ENCODE peak calls at places on chromosomes 1 and 21, in four cellular contexts. Y is GM12878, K is K562, D is HepG2. J is an unnamed sample.

GRCh38 chr1:110888049-110888448 is 15.1 kb downstream of the CD53 start:
- DNase-seq in D (no peak), K (no peak), Y (no peak), J (no peak)

GRCh38 chr21:45074818-45075605 is 632 bp downstream of the ADARB1 start:
- DNase-seq in K (peak), Y (no peak), D (no peak), J (no peak)

GRCh38 chr1:175116903-175117302 is 49.3 kb downstream of the TNN start:
- DNase-seq in D (no peak), K (no peak), Y (no peak), J (no peak)

GRCh38 chr1:195202271-195202670 is 1406.0 kb downstream of the KCNT2 start:
- DNase-seq in D (no peak), K (no peak), Y (no peak), J (no peak)

GRCh38 chr21:35475006-35475405 is 425.9 kb upstream of the RUNX1 start:
- DNase-seq in Y (no peak), K (no peak), D (no peak), J (no peak)

GRCh38 chr1:234926574-234927311 is 201.9 kb downstream of the TOMM20 start:
- DNase-seq in Y (peak), K (no peak), D (no peak), J (no peak)

GRCh38 chr1:212211371-212211770 is 73.8 kb upstream of the PPP2R5A start:
- DNase-seq in D (no peak), K (no peak), Y (no peak), J (no peak)

GRCh38 chr1:183214021-183214970 is 28.2 kb downstream of the LAMC2 start:
- DNase-seq in Y (no peak), D (no peak), K (no peak), J (no peak)

GRCh38 chr1:187197685-187198084 is 368.9 kb downstream of the PLA2G4A start:
- DNase-seq in Y (no peak), K (no peak), D (no peak), J (no peak)

GRCh38 chr1:207619833-207620572 is 24.9 kb upstream of the CR1L start:
- DNase-seq in D (peak), K (peak), Y (no peak), J (no peak)

GRCh38 chr1:1449099-1449739 is at the start of gene ATAD3C:
- DNase-seq in K (no peak), D (no peak), Y (no peak), J (no peak)

GRCh38 chr1:171251042-171251740 is 2.9 kb downstream of the FMO1 start:
- DNase-seq in Y (no peak), D (no peak), K (peak), J (peak)

GRCh38 chr1:83960669-83961277 is 38.2 kb downstream of the TTLL7 start:
- DNase-seq in D (no peak), Y (no peak), K (no peak), J (no peak)

GRCh38 chr1:89780721-89781120 is 40.1 kb upstream of the LRRC8D start:
- DNase-seq in D (peak), K (peak), Y (no peak), J (no peak)

GRCh38 chr1:112719706-112720105 is 4.6 kb upstream of the PPM1J start:
- DNase-seq in K (no peak), D (no peak), Y (no peak), J (no peak)

GRCh38 chr21:42187976-42188653 is 30.8 kb upstream of the ABCG1 start:
- DNase-seq in Y (peak), K (no peak), D (no peak), J (no peak)

GRCh38 chr1:43835141-43836021 is 98.2 kb upstream of the ARTN start:
- DNase-seq in Y (no peak), K (peak), D (no peak), J (no peak)

GRCh38 chr21:38824124-38824822 is 18.5 kb downstream of the ETS2 start:
- DNase-seq in D (peak), Y (no peak), K (no peak), J (no peak)

GRCh38 chr1:109218516-109218915 is 4.8 kb downstream of the SARS1 start:
- DNase-seq in Y (no peak), K (peak), D (no peak), J (no peak)

GRCh38 chr1:50502147-50502546 is 78.9 kb upstream of the DMRTA2 start:
- DNase-seq in Y (no peak), K (no peak), D (no peak), J (no peak)

GRCh38 chr1:209705033-209705589 is 465 bp downstream of the HSD11B1 start:
- DNase-seq in D (no peak), K (no peak), Y (no peak), J (no peak)

GRCh38 chr1:209702832-209703231 is 1.8 kb upstream of the HSD11B1 start:
- DNase-seq in D (no peak), Y (no peak), K (no peak), J (no peak)

GRCh38 chr1:209706622-209707021 is 2.0 kb downstream of the HSD11B1 start:
- DNase-seq in D (no peak), K (no peak), Y (no peak), J (no peak)

GRCh38 chr1:209703834-209704504 is 677 bp upstream of the HSD11B1 start:
- DNase-seq in D (no peak), Y (no peak), K (no peak), J (no peak)

GRCh38 chr1:209704584-209704983 is at the start of gene HSD11B1:
- DNase-seq in K (no peak), Y (no peak), D (no peak), J (no peak)
- TF ChIP-seq BRCA1 in K (no peak), Y (no peak), D (no peak), J (no peak)

DNA sequence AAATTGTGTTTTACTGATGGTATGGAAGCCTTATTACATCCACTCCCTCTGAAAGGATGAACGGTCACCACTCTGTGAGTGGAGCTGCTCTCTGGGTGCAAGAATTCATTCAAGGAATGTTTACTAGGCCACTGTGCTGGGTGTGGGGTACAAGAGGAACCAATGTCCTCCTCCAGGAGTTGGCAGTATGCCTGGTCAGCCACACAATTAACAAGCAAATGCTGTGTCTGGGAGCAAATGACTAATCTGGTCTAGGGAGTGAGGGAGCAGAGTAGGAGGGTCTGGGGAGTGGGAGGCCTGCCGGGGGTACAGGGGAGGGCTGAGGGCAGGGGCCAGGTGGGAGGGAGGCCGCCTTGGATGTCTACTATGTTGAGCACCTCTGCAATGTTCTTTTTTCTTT is 27.2 kb upstream of the TDRD10 start:
- DNase-seq in D (peak), Y (no peak), K (no peak), J (no peak)
- TF ChIP-seq BRCA1 in D (no peak), Y (no peak), K (no peak), J (no peak)

GRCh38 chr1:2528016-2528415 is 1.6 kb upstream of the PANK4 start:
- DNase-seq in Y (no peak), D (no peak), K (peak), J (no peak)
- TF ChIP-seq BRCA1 in Y (no peak), D (no peak), K (no peak), J (no peak)

DNA sequence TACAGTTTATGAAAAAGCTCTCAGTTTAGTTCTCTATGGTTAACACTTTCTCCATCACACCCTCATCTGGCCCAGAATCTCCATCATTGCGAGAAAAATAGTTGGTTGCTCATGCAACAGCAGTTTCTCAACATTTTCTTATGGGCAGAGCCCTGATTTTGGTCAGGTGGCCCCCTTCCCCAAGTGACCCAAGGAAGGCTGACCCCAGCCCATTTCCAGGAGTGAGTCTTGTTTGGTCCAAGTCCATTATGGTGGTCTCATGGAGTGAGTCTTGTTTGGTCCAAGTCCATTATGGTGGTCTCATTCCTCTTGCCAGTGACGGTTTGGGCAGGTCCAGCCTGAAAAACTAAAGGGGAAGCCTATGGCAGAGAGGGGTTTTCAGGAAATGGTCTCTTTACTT is 1.5 kb upstream of the TRIM62 start:
- DNase-seq in K (no peak), Y (no peak), D (no peak), J (no peak)
- TF ChIP-seq BRCA1 in K (no peak), Y (no peak), D (no peak), J (no peak)

GRCh38 chr1:56507925-56508522 is 71.3 kb downstream of the PLPP3 start:
- DNase-seq in Y (no peak), D (no peak), K (no peak), J (no peak)

GRCh38 chr1:56508523-56508983 is 70.8 kb downstream of the PLPP3 start:
- DNase-seq in K (no peak), Y (no peak), D (peak), J (no peak)

GRCh38 chr1:56511323-56511722 is 68.0 kb downstream of the PLPP3 start:
- DNase-seq in Y (no peak), D (no peak), K (peak), J (no peak)

GRCh38 chr1:56510642-56511021 is 68.7 kb downstream of the PLPP3 start:
- DNase-seq in Y (no peak), K (peak), D (no peak), J (no peak)

DNA sequence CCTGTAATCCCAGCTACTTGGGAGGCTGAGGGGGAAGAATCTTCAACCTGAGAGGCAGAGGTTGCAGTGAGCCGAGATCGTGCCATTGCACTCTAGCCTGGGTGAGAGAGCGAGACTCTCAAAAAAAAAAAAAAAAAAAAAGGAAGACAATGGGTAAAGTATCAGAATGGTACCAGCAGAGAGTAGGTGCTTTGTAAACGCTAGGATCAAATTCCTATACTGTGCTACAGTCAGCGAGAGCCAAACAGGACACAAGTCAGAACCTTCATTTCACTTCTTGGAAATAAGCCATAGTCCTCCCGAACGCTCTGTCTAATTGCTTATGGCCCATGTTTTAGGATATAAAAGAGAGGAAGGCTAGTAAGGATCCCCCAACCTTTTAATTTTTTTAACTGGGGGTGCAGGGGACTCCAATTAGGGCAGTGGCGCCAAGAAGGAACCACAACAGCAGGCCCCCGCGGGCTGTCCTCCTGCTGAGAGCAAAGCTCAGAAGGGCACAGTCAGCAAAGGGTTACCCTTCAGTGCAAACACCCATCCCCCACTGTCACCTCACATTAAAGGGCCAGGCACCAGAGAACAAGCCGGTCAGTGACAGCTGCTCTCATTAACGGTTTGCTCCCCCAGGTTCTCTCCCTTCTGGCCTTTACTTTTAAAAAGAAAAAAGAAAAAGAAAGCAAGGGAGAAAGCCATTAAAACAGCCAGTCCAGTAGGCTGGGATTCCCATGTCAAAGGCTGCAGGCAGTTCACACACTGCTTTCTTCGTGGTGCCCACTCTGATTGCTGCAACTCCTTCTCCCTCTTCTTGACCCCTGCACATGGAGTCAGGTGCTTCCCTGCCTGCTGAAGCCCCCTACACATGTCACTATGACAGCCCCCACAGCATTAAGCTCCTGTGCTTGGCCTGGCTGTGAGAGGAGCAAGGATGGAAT is 69.4 kb downstream of the PLPP3 start:
- DNase-seq in Y (no peak), K (peak), D (peak), J (no peak)
- TF ChIP-seq BRCA1 in Y (no peak), K (no peak), D (no peak), J (no peak)

GRCh38 chr1:9375912-9376311 is 83.2 kb downstream of the SPSB1 start:
- DNase-seq in D (no peak), Y (no peak), K (no peak), J (no peak)
- TF ChIP-seq BRCA1 in D (no peak), Y (no peak), K (no peak), J (no peak)

DNA sequence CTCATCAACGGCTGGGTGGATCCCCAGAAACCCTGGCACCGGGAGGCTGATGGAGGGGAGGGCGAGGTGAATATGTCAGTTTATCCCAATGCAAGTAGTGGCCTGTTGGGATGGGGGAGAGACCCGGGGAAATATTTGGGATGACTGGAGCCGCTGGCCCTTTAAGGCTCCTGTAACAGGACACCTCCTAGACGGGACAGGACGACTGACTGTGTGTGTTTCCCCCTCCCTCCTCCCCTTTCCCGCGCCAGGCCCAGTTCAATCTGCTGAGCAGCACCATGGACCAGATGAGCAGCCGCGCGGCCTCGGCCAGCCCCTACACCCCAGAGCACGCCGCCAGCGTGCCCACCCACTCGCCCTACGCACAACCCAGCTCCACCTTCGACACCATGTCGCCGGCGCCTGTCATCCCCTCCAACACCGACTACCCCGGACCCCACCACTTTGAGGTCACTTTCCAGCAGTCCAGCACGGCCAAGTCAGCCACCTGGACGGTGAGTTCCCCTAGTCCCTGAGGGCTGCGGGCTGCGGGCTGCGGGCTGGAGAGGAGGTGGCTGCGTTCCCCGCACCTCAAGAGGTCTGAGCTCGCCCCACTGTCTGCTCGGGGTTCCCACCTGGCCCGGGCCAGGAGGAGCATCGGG is 44.8 kb upstream of the CCDC27 start:
- DNase-seq in K (no peak), Y (no peak), D (no peak), J (peak)
- TF ChIP-seq BRCA1 in K (no peak), Y (no peak), D (no peak), J (no peak)

GRCh38 chr1:200038987-200039848 is 11.7 kb downstream of the NR5A2 start:
- DNase-seq in Y (no peak), K (no peak), D (no peak), J (peak)
- TF ChIP-seq BRCA1 in Y (no peak), K (no peak), D (no peak), J (no peak)

GRCh38 chr1:47450606-47451005 is 12.8 kb downstream of the FOXD2 start:
- DNase-seq in D (no peak), Y (no peak), K (no peak), J (no peak)

GRCh38 chr1:47448462-47449233 is 10.8 kb downstream of the FOXD2 start:
- DNase-seq in K (no peak), Y (no peak), D (no peak), J (no peak)

GRCh38 chr1:47452426-47452825 is 14.6 kb downstream of the FOXD2 start:
- DNase-seq in Y (no peak), D (no peak), K (no peak), J (no peak)

GRCh38 chr1:47445823-47446567 is 8.2 kb downstream of the FOXD2 start:
- DNase-seq in K (no peak), Y (no peak), D (no peak), J (no peak)

DNA sequence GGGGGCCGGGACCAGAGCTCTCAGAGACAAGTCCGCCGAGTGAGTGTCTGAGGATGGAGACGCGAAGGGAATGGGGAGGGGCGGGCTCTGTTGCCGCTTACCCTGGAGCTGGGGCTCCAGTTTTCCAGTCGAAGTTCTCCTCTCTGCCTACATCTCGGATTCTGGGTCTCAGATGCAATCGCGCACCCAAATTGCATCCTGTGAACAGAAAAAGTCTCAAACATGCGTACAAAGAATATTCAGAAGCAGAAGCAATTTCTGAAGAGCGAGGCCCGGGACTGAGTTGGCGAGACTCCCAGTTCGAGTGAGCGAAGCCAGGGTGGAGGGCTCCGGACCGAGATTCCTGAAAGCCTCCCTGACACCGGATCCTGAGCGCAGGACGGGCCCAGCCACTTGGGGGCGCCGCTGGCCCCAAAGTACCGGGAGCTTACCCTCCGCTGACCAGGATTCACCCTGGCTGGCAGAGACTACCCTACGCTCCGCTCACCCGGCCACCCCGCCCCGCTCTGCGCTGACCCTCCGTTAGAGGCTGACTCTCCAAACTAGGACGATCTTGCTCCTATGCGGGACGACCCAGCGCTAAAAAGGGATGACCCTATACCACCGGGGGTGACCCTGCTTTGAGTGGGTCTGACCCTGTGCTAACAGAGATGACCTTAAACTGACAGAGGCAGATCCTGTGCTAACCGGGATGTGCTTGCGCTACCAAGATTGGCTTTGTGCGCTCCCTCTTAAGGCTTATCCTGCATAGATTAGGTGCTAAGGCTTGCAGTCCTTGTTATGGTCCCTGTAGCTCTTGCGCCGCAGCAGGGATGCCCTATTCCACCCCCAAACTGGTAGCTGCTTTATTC is 12.1 kb downstream of the FOXD2 start:
- DNase-seq in Y (no peak), K (peak), D (peak), J (peak)
- TF ChIP-seq BRCA1 in Y (no peak), K (no peak), D (no peak), J (no peak)

GRCh38 chr1:55965981-55966461 is 613.3 kb downstream of the PLPP3 start:
- DNase-seq in D (no peak), K (no peak), Y (no peak), J (no peak)

GRCh38 chr1:55974714-55975441 is 604.5 kb downstream of the PLPP3 start:
- DNase-seq in D (no peak), Y (no peak), K (no peak), J (no peak)

GRCh38 chr1:55969322-55969721 is 610.0 kb downstream of the PLPP3 start:
- DNase-seq in D (no peak), K (no peak), Y (no peak), J (no peak)

DNA sequence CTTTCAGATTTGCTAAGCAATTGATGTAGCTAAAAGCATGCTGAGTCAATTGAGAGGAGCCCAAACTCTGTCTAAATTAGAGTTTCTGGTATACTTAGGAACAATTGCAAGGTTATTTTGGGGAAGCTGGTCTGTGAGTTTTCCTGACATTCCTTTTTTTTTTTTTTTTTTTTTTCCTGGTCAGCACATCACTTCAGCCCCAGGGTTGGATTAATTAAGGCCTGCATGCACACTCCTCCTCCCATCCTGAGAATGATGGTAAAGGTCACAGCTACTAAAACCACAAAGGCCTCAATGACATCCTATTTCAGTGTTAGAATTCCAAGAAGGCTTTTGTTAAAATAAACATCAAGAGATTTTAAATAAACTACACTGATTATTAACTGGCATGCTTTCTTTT is 608.7 kb downstream of the PLPP3 start:
- DNase-seq in D (no peak), Y (no peak), K (no peak), J (no peak)
- TF ChIP-seq BRCA1 in D (no peak), Y (no peak), K (no peak), J (no peak)